ENCODE peak calls at places on chromosome 5, in six cellular contexts. One of them, this sample, is unnamed.

GRCh38 chr5:142671276-142671675 is 14.6 kb downstream of the FGF1 start:
- DNase-seq in frontal cortex: no peak
- DNase-seq in HEK293T: no peak
- DNase-seq in stimulated activated CD8-positive, alpha-beta memory T cell treated with anti-CD3 and anti-CD28 coated beads, Interleukin-4, amount 100 ng/mL, for 24 hours: no peak
- DNase-seq in NCI-H345: no peak
- DNase-seq in head of caudate nucleus: no peak
- DNase-seq in this sample: no peak

GRCh38 chr5:759111-759741 is 25.3 kb downstream of the ZDHHC11B start:
- DNase-seq in HEK293T: no peak
- DNase-seq in NCI-H345: no peak
- DNase-seq in head of caudate nucleus: peak
- DNase-seq in stimulated activated CD8-positive, alpha-beta memory T cell treated with anti-CD3 and anti-CD28 coated beads, Interleukin-4, amount 100 ng/mL, for 24 hours: no peak
- DNase-seq in frontal cortex: no peak
- DNase-seq in this sample: peak

GRCh38 chr5:41510176-41510831 is at the start of gene PLCXD3:
- DNase-seq in NCI-H345: peak
- DNase-seq in HEK293T: no peak
- DNase-seq in frontal cortex: no peak
- DNase-seq in head of caudate nucleus: no peak
- DNase-seq in stimulated activated CD8-positive, alpha-beta memory T cell treated with anti-CD3 and anti-CD28 coated beads, Interleukin-4, amount 100 ng/mL, for 24 hours: no peak
- DNase-seq in this sample: peak

GRCh38 chr5:117812866-117813265 is 1175.5 kb downstream of the DTWD2 start:
- DNase-seq in NCI-H345: no peak
- DNase-seq in head of caudate nucleus: no peak
- DNase-seq in stimulated activated CD8-positive, alpha-beta memory T cell treated with anti-CD3 and anti-CD28 coated beads, Interleukin-4, amount 100 ng/mL, for 24 hours: no peak
- DNase-seq in frontal cortex: no peak
- DNase-seq in HEK293T: no peak
- DNase-seq in this sample: no peak

GRCh38 chr5:139383275-139383992 is at the start of gene SLC23A1:
- DNase-seq in stimulated activated CD8-positive, alpha-beta memory T cell treated with anti-CD3 and anti-CD28 coated beads, Interleukin-4, amount 100 ng/mL, for 24 hours: no peak
- DNase-seq in head of caudate nucleus: peak
- DNase-seq in NCI-H345: no peak
- DNase-seq in frontal cortex: peak
- DNase-seq in HEK293T: no peak
- DNase-seq in this sample: peak

GRCh38 chr5:42377496-42377895 is 45.7 kb upstream of the GHR start:
- DNase-seq in frontal cortex: no peak
- DNase-seq in NCI-H345: no peak
- DNase-seq in stimulated activated CD8-positive, alpha-beta memory T cell treated with anti-CD3 and anti-CD28 coated beads, Interleukin-4, amount 100 ng/mL, for 24 hours: no peak
- DNase-seq in head of caudate nucleus: no peak
- DNase-seq in HEK293T: no peak
- DNase-seq in this sample: no peak

GRCh38 chr5:368162-369084 is 46.9 kb downstream of the AHRR start:
- DNase-seq in stimulated activated CD8-positive, alpha-beta memory T cell treated with anti-CD3 and anti-CD28 coated beads, Interleukin-4, amount 100 ng/mL, for 24 hours: no peak
- DNase-seq in HEK293T: no peak
- DNase-seq in head of caudate nucleus: no peak
- DNase-seq in frontal cortex: no peak
- DNase-seq in NCI-H345: no peak
- DNase-seq in this sample: no peak

GRCh38 chr5:132635873-132636272 is 22.1 kb upstream of the IL13 start:
- DNase-seq in NCI-H345: no peak
- DNase-seq in HEK293T: no peak
- DNase-seq in stimulated activated CD8-positive, alpha-beta memory T cell treated with anti-CD3 and anti-CD28 coated beads, Interleukin-4, amount 100 ng/mL, for 24 hours: no peak
- DNase-seq in head of caudate nucleus: no peak
- DNase-seq in frontal cortex: no peak
- DNase-seq in this sample: no peak

GRCh38 chr5:154476343-154477213 is 1.4 kb downstream of the HAND1 start:
- DNase-seq in HEK293T: no peak
- DNase-seq in stimulated activated CD8-positive, alpha-beta memory T cell treated with anti-CD3 and anti-CD28 coated beads, Interleukin-4, amount 100 ng/mL, for 24 hours: no peak
- DNase-seq in frontal cortex: no peak
- DNase-seq in NCI-H345: no peak
- DNase-seq in head of caudate nucleus: no peak
- DNase-seq in this sample: no peak

GRCh38 chr5:36724429-36725332 is 118.3 kb downstream of the SLC1A3 start:
- DNase-seq in HEK293T: peak
- DNase-seq in stimulated activated CD8-positive, alpha-beta memory T cell treated with anti-CD3 and anti-CD28 coated beads, Interleukin-4, amount 100 ng/mL, for 24 hours: no peak
- DNase-seq in frontal cortex: no peak
- DNase-seq in head of caudate nucleus: peak
- DNase-seq in NCI-H345: no peak
- DNase-seq in this sample: peak

GRCh38 chr5:151825445-151825844 is 53.7 kb downstream of the G3BP1 start:
- DNase-seq in head of caudate nucleus: peak
- DNase-seq in stimulated activated CD8-positive, alpha-beta memory T cell treated with anti-CD3 and anti-CD28 coated beads, Interleukin-4, amount 100 ng/mL, for 24 hours: no peak
- DNase-seq in frontal cortex: peak
- DNase-seq in HEK293T: peak
- DNase-seq in NCI-H345: peak
- DNase-seq in this sample: peak

GRCh38 chr5:958701-959571 is 49.7 kb upstream of the NKD2 start:
- DNase-seq in frontal cortex: no peak
- DNase-seq in HEK293T: no peak
- DNase-seq in head of caudate nucleus: no peak
- DNase-seq in NCI-H345: peak
- DNase-seq in stimulated activated CD8-positive, alpha-beta memory T cell treated with anti-CD3 and anti-CD28 coated beads, Interleukin-4, amount 100 ng/mL, for 24 hours: no peak
- DNase-seq in this sample: peak

GRCh38 chr5:39578887-39579497 is 154.2 kb upstream of the DAB2 start:
- DNase-seq in HEK293T: no peak
- DNase-seq in stimulated activated CD8-positive, alpha-beta memory T cell treated with anti-CD3 and anti-CD28 coated beads, Interleukin-4, amount 100 ng/mL, for 24 hours: no peak
- DNase-seq in frontal cortex: no peak
- DNase-seq in NCI-H345: peak
- DNase-seq in head of caudate nucleus: no peak
- DNase-seq in this sample: peak

GRCh38 chr5:88882321-88883038 is 504 bp downstream of the MEF2C start:
- DNase-seq in frontal cortex: no peak
- DNase-seq in HEK293T: no peak
- DNase-seq in stimulated activated CD8-positive, alpha-beta memory T cell treated with anti-CD3 and anti-CD28 coated beads, Interleukin-4, amount 100 ng/mL, for 24 hours: no peak
- DNase-seq in NCI-H345: peak
- DNase-seq in head of caudate nucleus: no peak
- DNase-seq in this sample: no peak

GRCh38 chr5:148499461-148499860 is 115.7 kb downstream of the FBXO38 start:
- DNase-seq in head of caudate nucleus: no peak
- DNase-seq in NCI-H345: no peak
- DNase-seq in HEK293T: no peak
- DNase-seq in stimulated activated CD8-positive, alpha-beta memory T cell treated with anti-CD3 and anti-CD28 coated beads, Interleukin-4, amount 100 ng/mL, for 24 hours: no peak
- DNase-seq in frontal cortex: no peak
- DNase-seq in this sample: no peak

GRCh38 chr5:77209495-77210090 is 887 bp upstream of the PDE8B start:
- DNase-seq in frontal cortex: no peak
- DNase-seq in HEK293T: no peak
- DNase-seq in NCI-H345: no peak
- DNase-seq in stimulated activated CD8-positive, alpha-beta memory T cell treated with anti-CD3 and anti-CD28 coated beads, Interleukin-4, amount 100 ng/mL, for 24 hours: no peak
- DNase-seq in head of caudate nucleus: no peak
- DNase-seq in this sample: no peak

GRCh38 chr5:98963019-98963418 is 34.2 kb upstream of the CHD1 start:
- DNase-seq in stimulated activated CD8-positive, alpha-beta memory T cell treated with anti-CD3 and anti-CD28 coated beads, Interleukin-4, amount 100 ng/mL, for 24 hours: no peak
- DNase-seq in frontal cortex: no peak
- DNase-seq in HEK293T: no peak
- DNase-seq in head of caudate nucleus: no peak
- DNase-seq in NCI-H345: no peak
- DNase-seq in this sample: no peak

GRCh38 chr5:57871496-57871895 is 388.9 kb upstream of the ACTBL2 start:
- DNase-seq in frontal cortex: no peak
- DNase-seq in NCI-H345: no peak
- DNase-seq in head of caudate nucleus: no peak
- DNase-seq in stimulated activated CD8-positive, alpha-beta memory T cell treated with anti-CD3 and anti-CD28 coated beads, Interleukin-4, amount 100 ng/mL, for 24 hours: no peak
- DNase-seq in HEK293T: no peak
- DNase-seq in this sample: no peak

GRCh38 chr5:175797521-175798038 is 73.8 kb upstream of the CPLX2 start:
- DNase-seq in HEK293T: peak
- DNase-seq in frontal cortex: peak
- DNase-seq in head of caudate nucleus: peak
- DNase-seq in NCI-H345: peak
- DNase-seq in stimulated activated CD8-positive, alpha-beta memory T cell treated with anti-CD3 and anti-CD28 coated beads, Interleukin-4, amount 100 ng/mL, for 24 hours: no peak
- DNase-seq in this sample: peak

GRCh38 chr5:25863811-25864210 is 1174.6 kb downstream of the CDH9 start:
- DNase-seq in stimulated activated CD8-positive, alpha-beta memory T cell treated with anti-CD3 and anti-CD28 coated beads, Interleukin-4, amount 100 ng/mL, for 24 hours: no peak
- DNase-seq in head of caudate nucleus: no peak
- DNase-seq in frontal cortex: no peak
- DNase-seq in NCI-H345: no peak
- DNase-seq in HEK293T: no peak
- DNase-seq in this sample: no peak

GRCh38 chr5:110757118-110757729 is 18.4 kb downstream of the SLC25A46 start:
- DNase-seq in NCI-H345: peak
- DNase-seq in stimulated activated CD8-positive, alpha-beta memory T cell treated with anti-CD3 and anti-CD28 coated beads, Interleukin-4, amount 100 ng/mL, for 24 hours: no peak
- DNase-seq in head of caudate nucleus: no peak
- DNase-seq in frontal cortex: no peak
- DNase-seq in HEK293T: peak
- DNase-seq in this sample: no peak

GRCh38 chr5:115336201-115336720 is 39.8 kb upstream of the CCDC112 start:
- DNase-seq in NCI-H345: no peak
- DNase-seq in frontal cortex: no peak
- DNase-seq in HEK293T: no peak
- DNase-seq in stimulated activated CD8-positive, alpha-beta memory T cell treated with anti-CD3 and anti-CD28 coated beads, Interleukin-4, amount 100 ng/mL, for 24 hours: no peak
- DNase-seq in head of caudate nucleus: no peak
- DNase-seq in this sample: no peak

GRCh38 chr5:59640411-59640810 is 253.1 kb downstream of the PDE4D start:
- DNase-seq in head of caudate nucleus: no peak
- DNase-seq in frontal cortex: no peak
- DNase-seq in stimulated activated CD8-positive, alpha-beta memory T cell treated with anti-CD3 and anti-CD28 coated beads, Interleukin-4, amount 100 ng/mL, for 24 hours: no peak
- DNase-seq in NCI-H345: no peak
- DNase-seq in HEK293T: no peak
- DNase-seq in this sample: no peak

GRCh38 chr5:36200513-36200912 is 41.2 kb downstream of the NADK2 start:
- DNase-seq in frontal cortex: no peak
- DNase-seq in stimulated activated CD8-positive, alpha-beta memory T cell treated with anti-CD3 and anti-CD28 coated beads, Interleukin-4, amount 100 ng/mL, for 24 hours: no peak
- DNase-seq in HEK293T: no peak
- DNase-seq in head of caudate nucleus: no peak
- DNase-seq in NCI-H345: no peak
- DNase-seq in this sample: no peak

GRCh38 chr5:63931841-63932240 is 30.4 kb downstream of the HTR1A start:
- DNase-seq in stimulated activated CD8-positive, alpha-beta memory T cell treated with anti-CD3 and anti-CD28 coated beads, Interleukin-4, amount 100 ng/mL, for 24 hours: no peak
- DNase-seq in NCI-H345: no peak
- DNase-seq in frontal cortex: no peak
- DNase-seq in head of caudate nucleus: no peak
- DNase-seq in HEK293T: no peak
- DNase-seq in this sample: no peak

GRCh38 chr5:112857866-112858265 is 3.2 kb upstream of the SRP19 start:
- DNase-seq in stimulated activated CD8-positive, alpha-beta memory T cell treated with anti-CD3 and anti-CD28 coated beads, Interleukin-4, amount 100 ng/mL, for 24 hours: no peak
- DNase-seq in NCI-H345: no peak
- DNase-seq in HEK293T: no peak
- DNase-seq in frontal cortex: no peak
- DNase-seq in head of caudate nucleus: no peak
- DNase-seq in this sample: no peak

GRCh38 chr5:126455264-126455663 is 32.1 kb downstream of the GRAMD2B start:
- DNase-seq in stimulated activated CD8-positive, alpha-beta memory T cell treated with anti-CD3 and anti-CD28 coated beads, Interleukin-4, amount 100 ng/mL, for 24 hours: no peak
- DNase-seq in head of caudate nucleus: no peak
- DNase-seq in NCI-H345: no peak
- DNase-seq in HEK293T: no peak
- DNase-seq in frontal cortex: no peak
- DNase-seq in this sample: no peak

GRCh38 chr5:91865920-91866319 is 482.8 kb upstream of the ARRDC3 start:
- DNase-seq in HEK293T: no peak
- DNase-seq in head of caudate nucleus: no peak
- DNase-seq in NCI-H345: no peak
- DNase-seq in frontal cortex: no peak
- DNase-seq in stimulated activated CD8-positive, alpha-beta memory T cell treated with anti-CD3 and anti-CD28 coated beads, Interleukin-4, amount 100 ng/mL, for 24 hours: no peak
- DNase-seq in this sample: no peak

GRCh38 chr5:532521-533242 is 8.4 kb upstream of the SLC9A3 start:
- DNase-seq in HEK293T: no peak
- DNase-seq in NCI-H345: no peak
- DNase-seq in head of caudate nucleus: no peak
- DNase-seq in stimulated activated CD8-positive, alpha-beta memory T cell treated with anti-CD3 and anti-CD28 coated beads, Interleukin-4, amount 100 ng/mL, for 24 hours: no peak
- DNase-seq in frontal cortex: no peak
- DNase-seq in this sample: no peak

GRCh38 chr5:178074266-178074952 is 38.9 kb upstream of the N4BP3 start:
- DNase-seq in NCI-H345: no peak
- DNase-seq in HEK293T: no peak
- DNase-seq in stimulated activated CD8-positive, alpha-beta memory T cell treated with anti-CD3 and anti-CD28 coated beads, Interleukin-4, amount 100 ng/mL, for 24 hours: no peak
- DNase-seq in head of caudate nucleus: no peak
- DNase-seq in frontal cortex: no peak
- DNase-seq in this sample: no peak

GRCh38 chr5:55108651-55109050 is 6.2 kb downstream of the GZMA start:
- DNase-seq in head of caudate nucleus: no peak
- DNase-seq in stimulated activated CD8-positive, alpha-beta memory T cell treated with anti-CD3 and anti-CD28 coated beads, Interleukin-4, amount 100 ng/mL, for 24 hours: no peak
- DNase-seq in frontal cortex: no peak
- DNase-seq in NCI-H345: no peak
- DNase-seq in HEK293T: no peak
- DNase-seq in this sample: no peak

GRCh38 chr5:17333755-17334154 is 116.3 kb downstream of the BASP1 start:
- DNase-seq in head of caudate nucleus: no peak
- DNase-seq in frontal cortex: no peak
- DNase-seq in HEK293T: no peak
- DNase-seq in NCI-H345: no peak
- DNase-seq in stimulated activated CD8-positive, alpha-beta memory T cell treated with anti-CD3 and anti-CD28 coated beads, Interleukin-4, amount 100 ng/mL, for 24 hours: no peak
- DNase-seq in this sample: no peak

GRCh38 chr5:33588654-33589372 is 148.0 kb downstream of the TARS1 start:
- DNase-seq in stimulated activated CD8-positive, alpha-beta memory T cell treated with anti-CD3 and anti-CD28 coated beads, Interleukin-4, amount 100 ng/mL, for 24 hours: peak
- DNase-seq in frontal cortex: no peak
- DNase-seq in NCI-H345: no peak
- DNase-seq in head of caudate nucleus: no peak
- DNase-seq in HEK293T: peak
- DNase-seq in this sample: peak

GRCh38 chr5:157533011-157533481 is 42.5 kb downstream of the ADAM19 start:
- DNase-seq in stimulated activated CD8-positive, alpha-beta memory T cell treated with anti-CD3 and anti-CD28 coated beads, Interleukin-4, amount 100 ng/mL, for 24 hours: no peak
- DNase-seq in head of caudate nucleus: no peak
- DNase-seq in frontal cortex: no peak
- DNase-seq in HEK293T: no peak
- DNase-seq in NCI-H345: no peak
- DNase-seq in this sample: no peak

GRCh38 chr5:118327389-118327788 is 661.0 kb downstream of the DTWD2 start:
- DNase-seq in HEK293T: no peak
- DNase-seq in head of caudate nucleus: no peak
- DNase-seq in stimulated activated CD8-positive, alpha-beta memory T cell treated with anti-CD3 and anti-CD28 coated beads, Interleukin-4, amount 100 ng/mL, for 24 hours: no peak
- DNase-seq in NCI-H345: no peak
- DNase-seq in frontal cortex: no peak
- DNase-seq in this sample: no peak

GRCh38 chr5:115509547-115509946 is 35.0 kb downstream of the FEM1C start:
- DNase-seq in NCI-H345: no peak
- DNase-seq in frontal cortex: no peak
- DNase-seq in head of caudate nucleus: no peak
- DNase-seq in HEK293T: no peak
- DNase-seq in stimulated activated CD8-positive, alpha-beta memory T cell treated with anti-CD3 and anti-CD28 coated beads, Interleukin-4, amount 100 ng/mL, for 24 hours: no peak
- DNase-seq in this sample: no peak

This sample was measured in A549.